ENCODE peak calls at places on chromosomes 5 and 9, in ten cellular contexts. O is neuronal stem cell; A is aorta; V is head of caudate nucleus; I is fibroblast of mammary gland; N is fibroblast of villous mesenchyme; P is NCI-H1930; L is activated T-cell treated with anti-CD3 and anti-CD28 coated beads, Interleukin-2, amount 50 U/mL, for 72 hours; U is HT1080; F is H54. Q is an unnamed sample.

GRCh38 chr5:123808841-123809240 is 296.9 kb downstream of the CSNK1G3 start:
- DNase-seq in O (no peak), A (no peak), V (no peak), I (no peak), N (no peak), P (no peak), L (no peak), U (no peak), F (no peak), Q (no peak)

GRCh38 chr9:80191108-80191507 is 619.3 kb downstream of the TLE4 start:
- DNase-seq in O (no peak), A (no peak), V (no peak), I (no peak), N (peak; percentile 0), P (no peak), L (no peak), U (no peak), F (no peak), Q (no peak)

GRCh38 chr9:121324316-121324715 is 45.7 kb downstream of the STOM start:
- DNase-seq in O (no peak), A (no peak), V (no peak), I (no peak), N (no peak), P (no peak), L (no peak), U (no peak), F (no peak), Q (no peak)

GRCh38 chr5:469752-470483 is 26.9 kb downstream of the EXOC3 start:
- DNase-seq in O (no peak), A (peak; percentile 72), V (no peak), I (no peak), N (no peak), P (no peak), L (no peak), U (no peak), F (no peak), Q (no peak)

GRCh38 chr9:113772121-113772885 is 103.8 kb upstream of the ZNF618 start:
- DNase-seq in O (no peak), A (no peak), V (no peak), I (peak; percentile 88), N (peak; percentile 54), P (no peak), L (no peak), U (no peak), F (no peak), Q (no peak)

GRCh38 chr5:102959055-102959454 is 160.9 kb downstream of the GIN1 start:
- DNase-seq in O (no peak), A (no peak), V (no peak), I (peak; percentile 95), N (peak; percentile 87), P (no peak), L (no peak), U (peak; percentile 93), F (peak; percentile 1), Q (no peak)

GRCh38 chr9:136345281-136346156 is 18.0 kb downstream of the DNLZ start:
- DNase-seq in O (no peak), A (peak; percentile 90), V (peak; percentile 91), I (peak; percentile 49), N (peak; percentile 64), P (peak; percentile 34), L (no peak), U (no peak), F (peak; percentile 89), Q (no peak)

GRCh38 chr9:22446950-22447606 is 454 bp downstream of the DMRTA1 start:
- DNase-seq in O (peak; percentile 74), A (peak; percentile 78), V (peak; percentile 77), I (peak; percentile 19), N (peak; percentile 30), P (peak; percentile 88), L (peak; percentile 50), U (peak; percentile 68), F (peak; percentile 61), Q (no peak)

GRCh38 chr5:119330367-119331183 is 25.2 kb upstream of the TNFAIP8 start:
- DNase-seq in O (no peak), A (no peak), V (no peak), I (peak; percentile 39), N (peak; percentile 38), P (no peak), L (peak; percentile 54), U (no peak), F (no peak), Q (no peak)

GRCh38 chr5:78221964-78222451 is 72.5 kb downstream of the AP3B1 start:
- DNase-seq in O (no peak), A (no peak), V (no peak), I (peak; percentile 20), N (peak; percentile 34), P (no peak), L (no peak), U (peak; percentile 15), F (no peak), Q (peak; percentile 82)

GRCh38 chr9:97830884-97831829 is 21.9 kb upstream of the FOXE1 start:
- DNase-seq in O (no peak), A (no peak), V (no peak), I (no peak), N (no peak), P (no peak), L (no peak), U (no peak), F (no peak), Q (no peak)

GRCh38 chr5:6631441-6631840 is 1.4 kb downstream of the NSUN2 start:
- DNase-seq in O (no peak), A (no peak), V (no peak), I (peak; percentile 27), N (no peak), P (no peak), L (no peak), U (peak; percentile 49), F (no peak), Q (peak; percentile 25)

GRCh38 chr9:113609562-113610318 is 146.2 kb downstream of the RGS3 start:
- DNase-seq in O (no peak), A (peak; percentile 95), V (peak; percentile 60), I (peak; percentile 32), N (peak; percentile 54), P (no peak), L (no peak), U (no peak), F (no peak), Q (no peak)

GRCh38 chr9:133476036-133476435 is 2.9 kb downstream of the SLC2A6 start:
- DNase-seq in O (no peak), A (no peak), V (peak; percentile 59), I (no peak), N (no peak), P (no peak), L (no peak), U (no peak), F (no peak), Q (no peak)

GRCh38 chr5:34789021-34789531 is 49.9 kb upstream of the TTC23L start:
- DNase-seq in O (no peak), A (no peak), V (no peak), I (peak; percentile 68), N (peak; percentile 47), P (no peak), L (no peak), U (peak; percentile 53), F (peak; percentile 23), Q (no peak)

GRCh38 chr5:156942064-156942463 is 21.0 kb downstream of the TIMD4 start:
- DNase-seq in O (no peak), A (no peak), V (no peak), I (no peak), N (no peak), P (no peak), L (peak; percentile 25), U (no peak), F (no peak), Q (no peak)

GRCh38 chr5:16345454-16345853 is 120.1 kb downstream of the ZNF622 start:
- DNase-seq in O (no peak), A (no peak), V (no peak), I (peak; percentile 4), N (no peak), P (no peak), L (no peak), U (peak; percentile 57), F (no peak), Q (no peak)

GRCh38 chr5:1501372-1502045 is 22.3 kb downstream of the LPCAT1 start:
- DNase-seq in O (no peak), A (no peak), V (no peak), I (no peak), N (no peak), P (no peak), L (no peak), U (no peak), F (no peak), Q (no peak)

GRCh38 chr5:139575751-139576150 is 14.6 kb downstream of the UBE2D2 start:
- DNase-seq in O (no peak), A (no peak), V (no peak), I (no peak), N (no peak), P (no peak), L (peak; percentile 40), U (no peak), F (no peak), Q (no peak)

GRCh38 chr9:134178781-134179551 is 14.6 kb upstream of the RNU6ATAC start:
- DNase-seq in O (no peak), A (peak; percentile 84), V (peak; percentile 36), I (peak; percentile 91), N (peak; percentile 35), P (no peak), L (no peak), U (peak; percentile 18), F (no peak), Q (no peak)

GRCh38 chr9:83420486-83420885 is 117.7 kb downstream of the FRMD3 start:
- DNase-seq in O (no peak), A (no peak), V (no peak), I (no peak), N (no peak), P (no peak), L (no peak), U (no peak), F (no peak), Q (no peak)

GRCh38 chr9:137396227-137396626 is 26.7 kb downstream of the EXD3 start:
- DNase-seq in O (no peak), A (no peak), V (no peak), I (peak; percentile 43), N (peak; percentile 95), P (no peak), L (no peak), U (no peak), F (peak; percentile 91), Q (no peak)

GRCh38 chr9:129458663-129459549 is 162.0 kb downstream of the C9orf50 start:
- DNase-seq in O (no peak), A (peak; percentile 90), V (peak; percentile 91), I (no peak), N (no peak), P (no peak), L (peak; percentile 51), U (no peak), F (peak; percentile 44), Q (no peak)

GRCh38 chr5:24407486-24407885 is 237.3 kb downstream of the CDH10 start:
- DNase-seq in O (no peak), A (no peak), V (no peak), I (no peak), N (no peak), P (no peak), L (no peak), U (no peak), F (no peak), Q (no peak)

GRCh38 chr9:136409557-136410455 is 608 bp downstream of the ENTR1 start:
- DNase-seq in O (no peak), A (no peak), V (peak; percentile 55), I (peak; percentile 31), N (peak; percentile 36), P (no peak), L (peak; percentile 48), U (no peak), F (peak; percentile 58), Q (peak; percentile 6)

GRCh38 chr5:38872826-38873225 is 27.0 kb downstream of the OSMR start:
- DNase-seq in O (no peak), A (no peak), V (no peak), I (peak; percentile 36), N (no peak), P (no peak), L (no peak), U (no peak), F (no peak), Q (no peak)

GRCh38 chr5:130845049-130845765 is 319.8 kb downstream of the HINT1 start:
- DNase-seq in O (no peak), A (no peak), V (no peak), I (no peak), N (no peak), P (no peak), L (no peak), U (no peak), F (no peak), Q (no peak)

GRCh38 chr5:91283899-91284298 is 99.2 kb downstream of the ARRDC3 start:
- DNase-seq in O (no peak), A (no peak), V (no peak), I (peak; percentile 86), N (peak; percentile 75), P (no peak), L (no peak), U (peak; percentile 67), F (no peak), Q (no peak)

Q was measured in AML-193.